ENCODE peak calls at places on chromosomes 4 and X, in six cellular contexts. N, L, X, W, D and R are unnamed samples.

GRCh38 chr4:184099541-184099966 is 118.1 kb downstream of the ENPP6 start:
- DNase-seq in W (no peak), D (peak), X (no peak), N (no peak), L (no peak), R (no peak)

GRCh38 chrX:9443327-9443726 is 21.5 kb upstream of the TBL1X start:
- DNase-seq in X (no peak), W (no peak), L (no peak), D (no peak), N (no peak), R (no peak)

GRCh38 chr4:161186750-161187149 is 977.0 kb downstream of the FSTL5 start:
- DNase-seq in D (no peak), X (no peak), L (no peak), N (no peak), W (no peak), R (no peak)

GRCh38 chr4:81470456-81471327 is 1.0 kb downstream of the RASGEF1B start:
- DNase-seq in N (no peak), D (no peak), X (no peak), W (peak), L (no peak), R (peak)

GRCh38 chrX:15579778-15580747 is 20.7 kb downstream of the ACE2 start:
- DNase-seq in N (peak), L (no peak), D (no peak), W (no peak), X (peak), R (no peak)

GRCh38 chr4:78599931-78600375 is 48.4 kb downstream of the ANXA3 start:
- DNase-seq in X (no peak), W (no peak), D (no peak), N (no peak), L (no peak), R (no peak)

GRCh38 chr4:80107374-80107773 is 34.3 kb upstream of the ANTXR2 start:
- DNase-seq in W (no peak), D (no peak), L (no peak), X (no peak), N (peak), R (no peak)

GRCh38 chr4:105246712-105247111 is 100.0 kb downstream of the TET2 start:
- DNase-seq in W (no peak), N (peak), D (no peak), L (peak), X (peak), R (no peak)

GRCh38 chr4:6332042-6332668 is 62.5 kb downstream of the WFS1 start:
- DNase-seq in N (peak), D (peak), L (no peak), W (no peak), X (no peak), R (peak)

GRCh38 chr4:102761478-102761790 is 666 bp upstream of the MANBA start:
- DNase-seq in N (no peak), D (no peak), L (no peak), W (no peak), X (peak), R (no peak)

GRCh38 chrX:57573754-57574153 is 18.1 kb upstream of the ZXDB start:
- DNase-seq in N (peak), X (no peak), L (no peak), D (no peak), W (no peak), R (no peak)

GRCh38 chr4:145735330-145735638 is 55.3 kb downstream of the C4orf51 start:
- DNase-seq in W (no peak), N (peak), L (peak), X (peak), D (no peak), R (no peak)

GRCh38 chrX:114924846-114925245 is 92.6 kb downstream of the IL13RA2 start:
- DNase-seq in N (peak), X (peak), W (no peak), L (peak), D (no peak), R (no peak)

GRCh38 chrX:19544693-19545305 is 29.5 kb upstream of the MAP3K15 start:
- DNase-seq in W (peak), N (peak), L (peak), X (peak), D (peak), R (peak)

GRCh38 chrX:17500145-17500579 is 125.2 kb downstream of the NHS start:
- DNase-seq in N (peak), D (no peak), L (peak), X (peak), W (no peak), R (no peak)

GRCh38 chr4:3477750-3478430 is 14.8 kb downstream of the DOK7 start:
- DNase-seq in D (no peak), W (no peak), X (no peak), L (no peak), N (no peak), R (no peak)

GRCh38 chr4:48268956-48269860 is at the start of gene TEC:
- DNase-seq in W (peak), N (no peak), X (no peak), L (no peak), D (peak), R (peak)

GRCh38 chrX:32851556-32851955 is 359.8 kb downstream of the DMD start:
- DNase-seq in X (no peak), D (no peak), N (no peak), L (no peak), W (no peak), R (no peak)

GRCh38 chr4:103753868-103754653 is 34.3 kb upstream of the TACR3 start:
- DNase-seq in N (no peak), X (no peak), D (no peak), L (no peak), W (no peak), R (no peak)

GRCh38 chrX:24231169-24231568 is 81.6 kb downstream of the ZFX start:
- DNase-seq in W (no peak), D (peak), N (peak), L (peak), X (peak), R (peak)

GRCh38 chr4:17867259-17867658 is 56.5 kb downstream of the NCAPG start:
- DNase-seq in W (no peak), D (no peak), N (no peak), L (no peak), X (no peak), R (no peak)

GRCh38 chrX:85963736-85964135 is 83.6 kb downstream of the CHM start:
- DNase-seq in X (peak), D (no peak), L (peak), N (peak), W (no peak), R (no peak)

GRCh38 chr4:141810038-141810701 is 173.8 kb downstream of the IL15 start:
- DNase-seq in L (no peak), W (no peak), X (no peak), D (no peak), N (no peak), R (no peak)

GRCh38 chrX:132956421-132957210 is 1.8 kb downstream of the HS6ST2 start:
- DNase-seq in N (no peak), D (no peak), W (no peak), X (no peak), L (no peak), R (no peak)

GRCh38 chrX:43313035-43313434 is 343.1 kb upstream of the MAOA start:
- DNase-seq in N (no peak), W (no peak), X (no peak), L (no peak), D (no peak), R (no peak)

GRCh38 chr4:80694178-80694577 is 336.3 kb upstream of the BMP3 start:
- DNase-seq in W (no peak), X (peak), N (peak), D (no peak), L (no peak), R (no peak)

GRCh38 chr4:8503801-8504200 is 63.2 kb downstream of the TRMT44 start:
- DNase-seq in X (no peak), L (no peak), W (no peak), N (no peak), D (no peak), R (no peak)

GRCh38 chr4:8506006-8506372 is 65.4 kb downstream of the TRMT44 start:
- DNase-seq in X (no peak), D (no peak), N (no peak), L (no peak), W (no peak), R (no peak)

GRCh38 chr4:8502836-8503585 is 62.4 kb downstream of the TRMT44 start:
- DNase-seq in D (no peak), X (no peak), N (peak), W (no peak), L (no peak), R (no peak)

GRCh38 chr4:8505229-8505628 is 64.7 kb downstream of the TRMT44 start:
- DNase-seq in D (no peak), X (no peak), W (no peak), L (no peak), N (no peak), R (no peak)

DNA sequence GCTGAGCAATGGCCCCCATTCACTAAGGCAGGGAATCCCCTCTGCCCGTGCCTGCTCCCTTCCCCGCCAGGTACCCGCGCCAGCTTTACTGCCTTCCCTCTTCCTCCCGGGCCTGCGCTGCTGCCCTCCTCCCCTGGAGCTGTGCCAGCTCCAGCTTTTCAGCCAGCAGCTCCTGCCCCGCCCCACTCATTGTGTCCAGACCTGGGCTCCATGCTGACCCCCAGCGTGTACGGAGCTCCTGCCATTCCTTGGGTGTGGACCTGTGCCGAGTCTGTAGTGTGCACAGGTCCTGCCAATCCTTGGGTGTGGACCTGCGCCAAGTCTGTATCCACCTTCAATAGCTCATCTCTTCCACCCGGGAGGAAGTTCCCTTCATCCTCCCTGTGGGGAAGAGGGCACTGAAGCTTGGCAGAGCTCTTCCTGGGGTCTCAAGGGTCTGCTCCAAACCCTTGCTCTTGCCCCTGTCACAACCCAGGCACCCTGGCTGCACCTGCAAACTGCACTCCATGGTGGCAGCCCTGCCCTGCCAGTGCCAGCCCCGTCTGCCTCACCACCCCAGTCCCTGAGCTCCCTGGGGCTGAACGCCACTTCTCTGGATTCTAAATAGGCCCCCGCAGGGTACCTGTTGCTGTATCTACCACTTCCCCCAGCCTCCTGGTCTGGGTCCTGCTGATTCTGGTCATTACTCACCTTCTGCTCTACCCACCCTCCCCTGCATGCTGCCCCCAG is 63.9 kb downstream of the TRMT44 start:
- DNase-seq in N (no peak), D (no peak), L (no peak), X (no peak), W (no peak), R (no peak)
- TF ChIP-seq CTCF in N (no peak), D (no peak), L (no peak), X (no peak), W (no peak), R (no peak)

GRCh38 chr4:101597204-101597603 is 193.3 kb upstream of the BANK1 start:
- DNase-seq in L (peak), D (peak), W (no peak), N (no peak), X (no peak), R (peak)
- TF ChIP-seq CTCF in L (peak), D (peak), W (no peak), N (peak), X (peak), R (peak)

GRCh38 chrX:99266255-99266654 is 1143.8 kb downstream of the PCDH19 start:
- DNase-seq in N (no peak), X (no peak), L (no peak), D (no peak), W (no peak), R (no peak)
- TF ChIP-seq CTCF in N (no peak), X (no peak), L (no peak), D (no peak), W (no peak), R (no peak)

GRCh38 chrX:80430826-80431501 is 10.7 kb downstream of the TENT5D start:
- DNase-seq in D (peak), W (no peak), L (no peak), N (peak), X (no peak), R (no peak)
- TF ChIP-seq CTCF in D (peak), W (no peak), L (peak), N (peak), X (no peak), R (no peak)

GRCh38 chr4:139844057-139844456 is 178.4 kb downstream of the MGST2 start:
- DNase-seq in L (no peak), X (no peak), N (peak), D (no peak), W (no peak), R (no peak)

GRCh38 chr4:139843643-139844042 is 178.0 kb downstream of the MGST2 start:
- DNase-seq in W (no peak), X (no peak), L (no peak), N (no peak), D (no peak), R (no peak)

GRCh38 chr4:139839664-139840063 is 174.0 kb downstream of the MGST2 start:
- DNase-seq in X (no peak), L (no peak), D (no peak), W (no peak), N (no peak), R (no peak)

GRCh38 chr4:139840773-139841172 is 175.2 kb downstream of the MGST2 start:
- DNase-seq in X (no peak), W (no peak), D (no peak), L (no peak), N (no peak), R (no peak)

GRCh38 chr4:139841464-139842195 is 176.0 kb downstream of the MGST2 start:
- DNase-seq in D (no peak), W (no peak), L (no peak), N (no peak), X (no peak), R (no peak)
- TF ChIP-seq CTCF in D (no peak), W (no peak), L (no peak), N (no peak), X (no peak), R (no peak)

GRCh38 chr4:74134500-74134852 is 23.4 kb upstream of the MTHFD2L start:
- DNase-seq in N (no peak), D (no peak), W (no peak), L (no peak), X (no peak), R (no peak)
- TF ChIP-seq CTCF in N (no peak), D (no peak), W (no peak), L (peak), X (no peak), R (no peak)

GRCh38 chrX:47311857-47312774 is 58.3 kb upstream of the ZNF157 start:
- DNase-seq in W (no peak), D (peak), X (peak), L (peak), N (peak), R (peak)
- TF ChIP-seq CTCF in W (no peak), D (peak), X (peak), L (peak), N (peak), R (peak)

DNA sequence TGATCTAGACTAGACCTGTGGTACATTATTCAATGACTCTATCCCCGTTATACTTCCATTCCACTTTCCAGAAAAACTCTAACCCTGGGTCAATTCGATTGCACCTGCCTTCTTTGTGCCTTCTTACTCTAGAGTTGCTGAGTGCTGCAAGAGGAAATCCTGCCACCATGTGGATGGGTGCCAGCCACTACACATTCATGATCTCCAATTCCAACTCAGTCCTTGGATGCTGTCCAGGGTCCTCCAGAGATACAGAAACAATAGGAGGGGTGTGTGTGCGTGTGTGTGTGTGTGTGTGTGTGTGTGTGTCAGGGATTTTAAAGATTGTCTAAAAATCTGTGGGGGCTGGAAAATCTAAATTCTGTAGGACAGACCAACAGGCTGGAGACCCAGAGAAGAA is 42.9 kb upstream of the INTS6L start:
- DNase-seq in D (peak), W (peak), N (peak), X (peak), L (peak), R (no peak)
- TF ChIP-seq CTCF in D (peak), W (no peak), N (peak), X (peak), L (peak), R (peak)

DNA sequence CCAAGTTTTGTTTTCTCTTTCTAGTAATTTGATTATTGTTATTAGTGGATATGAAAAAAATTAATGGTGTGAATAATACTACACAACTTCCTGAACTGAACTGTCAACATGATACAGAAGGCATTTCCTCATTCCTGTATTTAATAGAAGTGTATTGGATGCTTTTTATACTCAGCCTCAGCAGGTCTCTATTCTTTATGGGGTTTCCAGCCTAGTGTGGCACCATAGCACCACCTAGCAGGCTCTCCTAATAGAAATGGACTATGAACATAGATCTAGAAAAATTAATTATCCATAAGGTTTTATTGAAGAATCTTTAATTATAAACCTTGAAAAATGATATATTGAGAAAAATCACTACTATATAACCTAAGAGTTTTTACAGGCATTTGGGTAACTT is 52.4 kb downstream of the GLRB start:
- DNase-seq in N (peak), X (peak), D (no peak), L (peak), W (no peak), R (no peak)
- TF ChIP-seq CTCF in N (peak), X (peak), D (no peak), L (peak), W (no peak), R (no peak)